ENCODE peak calls at places on chromosomes 5 and 9, in nine cellular contexts. One of them, this sample, is unnamed.

GRCh38 chr9:90825586-90825985 is 24.0 kb downstream of the SYK start:
- DNase-seq in fibroblast of mammary gland: no peak
- DNase-seq in activated naive CD4-positive, alpha-beta T cell treated with anti-CD3 and anti-CD28 coated beads, Interleukin-2, amount 10 ng/mL, durations not matched to agents 7 days and 5 days: no peak
- DNase-seq in WTC11: no peak
- DNase-seq in NK-92 treated with Interleukin-12 subunit alpha and Interleukin-12 subunit beta, amount 100 ng/mL, for 24 hours: no peak
- DNase-seq in left colon: no peak
- DNase-seq in right lobe of liver: no peak
- DNase-seq in stimulated activated CD8-positive, alpha-beta memory T cell treated with anti-CD3 and anti-CD28 coated beads, Interleukin-4, amount 100 ng/mL, for 24 hours: no peak
- DNase-seq in GM13976: no peak
- DNase-seq in this sample: no peak

GRCh38 chr5:55577353-55578060 is 42.7 kb upstream of the PLPP1 start:
- DNase-seq in fibroblast of mammary gland: peak; percentile 53
- DNase-seq in activated naive CD4-positive, alpha-beta T cell treated with anti-CD3 and anti-CD28 coated beads, Interleukin-2, amount 10 ng/mL, durations not matched to agents 7 days and 5 days: no peak
- DNase-seq in WTC11: no peak
- DNase-seq in NK-92 treated with Interleukin-12 subunit alpha and Interleukin-12 subunit beta, amount 100 ng/mL, for 24 hours: no peak
- DNase-seq in left colon: no peak
- DNase-seq in right lobe of liver: peak; percentile 42
- DNase-seq in stimulated activated CD8-positive, alpha-beta memory T cell treated with anti-CD3 and anti-CD28 coated beads, Interleukin-4, amount 100 ng/mL, for 24 hours: no peak
- DNase-seq in GM13976: no peak
- DNase-seq in this sample: no peak

GRCh38 chr9:94912700-94913249 is 186.3 kb downstream of the AOPEP start:
- DNase-seq in fibroblast of mammary gland: peak; percentile 68
- DNase-seq in activated naive CD4-positive, alpha-beta T cell treated with anti-CD3 and anti-CD28 coated beads, Interleukin-2, amount 10 ng/mL, durations not matched to agents 7 days and 5 days: no peak
- DNase-seq in WTC11: no peak
- DNase-seq in NK-92 treated with Interleukin-12 subunit alpha and Interleukin-12 subunit beta, amount 100 ng/mL, for 24 hours: no peak
- DNase-seq in left colon: no peak
- DNase-seq in right lobe of liver: no peak
- DNase-seq in stimulated activated CD8-positive, alpha-beta memory T cell treated with anti-CD3 and anti-CD28 coated beads, Interleukin-4, amount 100 ng/mL, for 24 hours: no peak
- DNase-seq in GM13976: no peak
- DNase-seq in this sample: no peak

GRCh38 chr5:75734913-75735789 is 17.9 kb upstream of the POC5 start:
- DNase-seq in fibroblast of mammary gland: peak; percentile 19
- DNase-seq in activated naive CD4-positive, alpha-beta T cell treated with anti-CD3 and anti-CD28 coated beads, Interleukin-2, amount 10 ng/mL, durations not matched to agents 7 days and 5 days: peak; percentile 37
- DNase-seq in WTC11: peak; percentile 52
- DNase-seq in NK-92 treated with Interleukin-12 subunit alpha and Interleukin-12 subunit beta, amount 100 ng/mL, for 24 hours: no peak
- DNase-seq in left colon: no peak
- DNase-seq in right lobe of liver: peak; percentile 43
- DNase-seq in stimulated activated CD8-positive, alpha-beta memory T cell treated with anti-CD3 and anti-CD28 coated beads, Interleukin-4, amount 100 ng/mL, for 24 hours: no peak
- DNase-seq in GM13976: peak; percentile 39
- DNase-seq in this sample: no peak

GRCh38 chr9:114310471-114311450 is 12.1 kb upstream of the ORM1 start:
- DNase-seq in fibroblast of mammary gland: no peak
- DNase-seq in activated naive CD4-positive, alpha-beta T cell treated with anti-CD3 and anti-CD28 coated beads, Interleukin-2, amount 10 ng/mL, durations not matched to agents 7 days and 5 days: no peak
- DNase-seq in WTC11: no peak
- DNase-seq in NK-92 treated with Interleukin-12 subunit alpha and Interleukin-12 subunit beta, amount 100 ng/mL, for 24 hours: no peak
- DNase-seq in left colon: peak; percentile 6
- DNase-seq in right lobe of liver: no peak
- DNase-seq in stimulated activated CD8-positive, alpha-beta memory T cell treated with anti-CD3 and anti-CD28 coated beads, Interleukin-4, amount 100 ng/mL, for 24 hours: no peak
- DNase-seq in GM13976: no peak
- DNase-seq in this sample: no peak

GRCh38 chr5:54673523-54674225 is 156.1 kb downstream of the SNX18 start:
- DNase-seq in fibroblast of mammary gland: no peak
- DNase-seq in activated naive CD4-positive, alpha-beta T cell treated with anti-CD3 and anti-CD28 coated beads, Interleukin-2, amount 10 ng/mL, durations not matched to agents 7 days and 5 days: peak; percentile 77
- DNase-seq in WTC11: no peak
- DNase-seq in NK-92 treated with Interleukin-12 subunit alpha and Interleukin-12 subunit beta, amount 100 ng/mL, for 24 hours: peak; percentile 79
- DNase-seq in left colon: peak; percentile 63
- DNase-seq in right lobe of liver: peak; percentile 56
- DNase-seq in stimulated activated CD8-positive, alpha-beta memory T cell treated with anti-CD3 and anti-CD28 coated beads, Interleukin-4, amount 100 ng/mL, for 24 hours: peak; percentile 17
- DNase-seq in GM13976: no peak
- DNase-seq in this sample: peak; percentile 7

GRCh38 chr5:1776831-1777230 is 22.8 kb downstream of the MRPL36 start:
- DNase-seq in fibroblast of mammary gland: no peak
- DNase-seq in activated naive CD4-positive, alpha-beta T cell treated with anti-CD3 and anti-CD28 coated beads, Interleukin-2, amount 10 ng/mL, durations not matched to agents 7 days and 5 days: peak; percentile 10
- DNase-seq in WTC11: no peak
- DNase-seq in NK-92 treated with Interleukin-12 subunit alpha and Interleukin-12 subunit beta, amount 100 ng/mL, for 24 hours: no peak
- DNase-seq in left colon: no peak
- DNase-seq in right lobe of liver: no peak
- DNase-seq in stimulated activated CD8-positive, alpha-beta memory T cell treated with anti-CD3 and anti-CD28 coated beads, Interleukin-4, amount 100 ng/mL, for 24 hours: no peak
- DNase-seq in GM13976: no peak
- DNase-seq in this sample: no peak

GRCh38 chr9:109843651-109844050 is 63.7 kb downstream of the PALM2AKAP2 start:
- DNase-seq in fibroblast of mammary gland: no peak
- DNase-seq in activated naive CD4-positive, alpha-beta T cell treated with anti-CD3 and anti-CD28 coated beads, Interleukin-2, amount 10 ng/mL, durations not matched to agents 7 days and 5 days: no peak
- DNase-seq in WTC11: no peak
- DNase-seq in NK-92 treated with Interleukin-12 subunit alpha and Interleukin-12 subunit beta, amount 100 ng/mL, for 24 hours: no peak
- DNase-seq in left colon: no peak
- DNase-seq in right lobe of liver: peak; percentile 53
- DNase-seq in stimulated activated CD8-positive, alpha-beta memory T cell treated with anti-CD3 and anti-CD28 coated beads, Interleukin-4, amount 100 ng/mL, for 24 hours: no peak
- DNase-seq in GM13976: no peak
- DNase-seq in this sample: no peak

GRCh38 chr5:67381240-67381875 is 184.8 kb upstream of the CD180 start:
- DNase-seq in fibroblast of mammary gland: no peak
- DNase-seq in activated naive CD4-positive, alpha-beta T cell treated with anti-CD3 and anti-CD28 coated beads, Interleukin-2, amount 10 ng/mL, durations not matched to agents 7 days and 5 days: no peak
- DNase-seq in WTC11: no peak
- DNase-seq in NK-92 treated with Interleukin-12 subunit alpha and Interleukin-12 subunit beta, amount 100 ng/mL, for 24 hours: no peak
- DNase-seq in left colon: no peak
- DNase-seq in right lobe of liver: no peak
- DNase-seq in stimulated activated CD8-positive, alpha-beta memory T cell treated with anti-CD3 and anti-CD28 coated beads, Interleukin-4, amount 100 ng/mL, for 24 hours: no peak
- DNase-seq in GM13976: no peak
- DNase-seq in this sample: no peak

GRCh38 chr5:88727705-88728313 is 155.2 kb downstream of the MEF2C start:
- DNase-seq in fibroblast of mammary gland: peak; percentile 47
- DNase-seq in activated naive CD4-positive, alpha-beta T cell treated with anti-CD3 and anti-CD28 coated beads, Interleukin-2, amount 10 ng/mL, durations not matched to agents 7 days and 5 days: no peak
- DNase-seq in WTC11: no peak
- DNase-seq in NK-92 treated with Interleukin-12 subunit alpha and Interleukin-12 subunit beta, amount 100 ng/mL, for 24 hours: no peak
- DNase-seq in left colon: no peak
- DNase-seq in right lobe of liver: no peak
- DNase-seq in stimulated activated CD8-positive, alpha-beta memory T cell treated with anti-CD3 and anti-CD28 coated beads, Interleukin-4, amount 100 ng/mL, for 24 hours: no peak
- DNase-seq in GM13976: no peak
- DNase-seq in this sample: no peak

GRCh38 chr5:89276566-89277305 is 393.8 kb upstream of the MEF2C start:
- DNase-seq in fibroblast of mammary gland: peak; percentile 64
- DNase-seq in activated naive CD4-positive, alpha-beta T cell treated with anti-CD3 and anti-CD28 coated beads, Interleukin-2, amount 10 ng/mL, durations not matched to agents 7 days and 5 days: no peak
- DNase-seq in WTC11: no peak
- DNase-seq in NK-92 treated with Interleukin-12 subunit alpha and Interleukin-12 subunit beta, amount 100 ng/mL, for 24 hours: no peak
- DNase-seq in left colon: no peak
- DNase-seq in right lobe of liver: no peak
- DNase-seq in stimulated activated CD8-positive, alpha-beta memory T cell treated with anti-CD3 and anti-CD28 coated beads, Interleukin-4, amount 100 ng/mL, for 24 hours: no peak
- DNase-seq in GM13976: no peak
- DNase-seq in this sample: no peak

This sample was measured in CMK.